ENCODE peak calls at places on chromosomes 13 and 19, in seven cellular contexts. One of them, this sample, is unnamed.

GRCh38 chr13:75258159-75258782 is 223.7 kb downstream of the TBC1D4 start:
- DNase-seq in fibroblast of pulmonary artery: peak
- DNase-seq in pancreas: no peak
- DNase-seq in breast epithelium: no peak
- DNase-seq in T-helper 17 cell: no peak
- DNase-seq in Karpas-422: peak
- DNase-seq in neuronal stem cell: peak
- DNase-seq in this sample: peak

GRCh38 chr19:50794074-50794777 is 4.0 kb downstream of the ACP4 start:
- DNase-seq in fibroblast of pulmonary artery: no peak
- DNase-seq in pancreas: peak
- DNase-seq in breast epithelium: no peak
- DNase-seq in T-helper 17 cell: no peak
- DNase-seq in Karpas-422: peak
- DNase-seq in neuronal stem cell: no peak
- DNase-seq in this sample: peak

GRCh38 chr19:16325161-16325527 is 518 bp downstream of the KLF2 start:
- DNase-seq in fibroblast of pulmonary artery: no peak
- DNase-seq in pancreas: no peak
- DNase-seq in breast epithelium: no peak
- DNase-seq in T-helper 17 cell: peak
- DNase-seq in Karpas-422: no peak
- DNase-seq in neuronal stem cell: peak
- DNase-seq in this sample: no peak

GRCh38 chr13:113671066-113672001 is 4.3 kb downstream of the GRK1 start:
- DNase-seq in fibroblast of pulmonary artery: no peak
- DNase-seq in pancreas: no peak
- DNase-seq in breast epithelium: no peak
- DNase-seq in T-helper 17 cell: no peak
- DNase-seq in Karpas-422: no peak
- DNase-seq in neuronal stem cell: no peak
- DNase-seq in this sample: no peak

GRCh38 chr13:37752156-37752555 is 117.4 kb downstream of the TRPC4 start:
- DNase-seq in fibroblast of pulmonary artery: no peak
- DNase-seq in pancreas: no peak
- DNase-seq in breast epithelium: no peak
- DNase-seq in T-helper 17 cell: no peak
- DNase-seq in Karpas-422: no peak
- DNase-seq in neuronal stem cell: no peak
- DNase-seq in this sample: no peak

GRCh38 chr13:24923305-24923640 is 159.3 kb downstream of the RNF17 start:
- DNase-seq in fibroblast of pulmonary artery: peak
- DNase-seq in pancreas: no peak
- DNase-seq in breast epithelium: no peak
- DNase-seq in T-helper 17 cell: no peak
- DNase-seq in Karpas-422: peak
- DNase-seq in neuronal stem cell: no peak
- DNase-seq in this sample: peak

GRCh38 chr13:108728370-108728769 is 99.0 kb downstream of the MYO16 start:
- DNase-seq in fibroblast of pulmonary artery: no peak
- DNase-seq in pancreas: no peak
- DNase-seq in breast epithelium: no peak
- DNase-seq in T-helper 17 cell: no peak
- DNase-seq in Karpas-422: peak
- DNase-seq in neuronal stem cell: no peak
- DNase-seq in this sample: no peak

GRCh38 chr13:54241719-54242118 is 1213.1 kb downstream of the OLFM4 start:
- DNase-seq in fibroblast of pulmonary artery: no peak
- DNase-seq in pancreas: no peak
- DNase-seq in breast epithelium: no peak
- DNase-seq in T-helper 17 cell: no peak
- DNase-seq in Karpas-422: no peak
- DNase-seq in neuronal stem cell: no peak
- DNase-seq in this sample: no peak

GRCh38 chr19:45598267-45599011 is 3.6 kb downstream of the GPR4 start:
- DNase-seq in fibroblast of pulmonary artery: peak
- DNase-seq in pancreas: no peak
- DNase-seq in breast epithelium: no peak
- DNase-seq in T-helper 17 cell: no peak
- DNase-seq in Karpas-422: peak
- DNase-seq in neuronal stem cell: no peak
- DNase-seq in this sample: peak

GRCh38 chr19:13275016-13275722 is 125.0 kb downstream of the IER2 start:
- DNase-seq in fibroblast of pulmonary artery: no peak
- DNase-seq in pancreas: no peak
- DNase-seq in breast epithelium: no peak
- DNase-seq in T-helper 17 cell: no peak
- DNase-seq in Karpas-422: no peak
- DNase-seq in neuronal stem cell: no peak
- DNase-seq in this sample: no peak

This sample was measured in fibroblast of mammary gland.